ENCODE peak calls at places on chromosomes 2 and 18, in four cellular contexts. Z is thyroid gland, W is upper lobe of right lung, K is choroid plexus epithelial cell. L is an unnamed sample.

GRCh38 chr2:203918264-203918663 is 18.3 kb upstream of the ICOS start:
- DNase-seq in Z (no peak), W (no peak), K (no peak), L (no peak)

GRCh38 chr2:218285604-218286003 is 6.7 kb downstream of the TMBIM1 start:
- DNase-seq in Z (peak), W (peak), K (no peak), L (no peak)

GRCh38 chr2:10868021-10868420 is 43.7 kb upstream of the KCNF1 start:
- DNase-seq in Z (no peak), W (no peak), K (no peak), L (no peak)

GRCh38 chr2:240589850-240590525 is 3.5 kb downstream of the CAPN10 start:
- DNase-seq in Z (no peak), W (no peak), K (no peak), L (peak)

GRCh38 chr2:12430036-12430795 is 286.5 kb upstream of the TRIB2 start:
- DNase-seq in Z (no peak), W (no peak), K (peak), L (no peak)

GRCh38 chr18:48037481-48038271 is 107.2 kb upstream of the SMAD2 start:
- DNase-seq in Z (peak), W (no peak), K (peak), L (no peak)

GRCh38 chr18:832085-832681 is 20.1 kb upstream of the YES1 start:
- DNase-seq in Z (peak), W (no peak), K (peak), L (peak)

GRCh38 chr2:198440833-198441232 is 636.4 kb downstream of the PLCL1 start:
- DNase-seq in Z (no peak), W (no peak), K (no peak), L (no peak)

GRCh38 chr18:24396082-24396623 is 1.5 kb downstream of the OSBPL1A start:
- DNase-seq in Z (no peak), W (no peak), K (no peak), L (no peak)

GRCh38 chr2:219058541-219059374 is 2.0 kb downstream of the IHH start:
- DNase-seq in Z (peak), W (peak), K (no peak), L (peak)

GRCh38 chr2:24233321-24233720 is 58.5 kb downstream of the FAM228A start:
- DNase-seq in Z (no peak), W (no peak), K (no peak), L (no peak)

GRCh38 chr18:80148316-80149199 is 39.5 kb downstream of the ADNP2 start:
- DNase-seq in Z (peak), W (peak), K (no peak), L (peak)

GRCh38 chr2:32271063-32271462 is 6.4 kb upstream of the NLRC4 start:
- DNase-seq in Z (no peak), W (no peak), K (no peak), L (no peak)

GRCh38 chr2:32277674-32278475 is at the start of gene YIPF4:
- DNase-seq in Z (peak), W (peak), K (peak), L (peak)

GRCh38 chr2:32274289-32274688 is 3.4 kb upstream of the YIPF4 start:
- DNase-seq in Z (no peak), W (no peak), K (no peak), L (no peak)

GRCh38 chr2:32277363-32277673 is 386 bp upstream of the YIPF4 start:
- DNase-seq in Z (no peak), W (no peak), K (no peak), L (no peak)

GRCh38 chr2:32272279-32272678 is 5.4 kb upstream of the YIPF4 start:
- DNase-seq in Z (no peak), W (no peak), K (no peak), L (no peak)
- TF ChIP-seq CTCF in Z (no peak), W (no peak), K (no peak), L (no peak)

DNA sequence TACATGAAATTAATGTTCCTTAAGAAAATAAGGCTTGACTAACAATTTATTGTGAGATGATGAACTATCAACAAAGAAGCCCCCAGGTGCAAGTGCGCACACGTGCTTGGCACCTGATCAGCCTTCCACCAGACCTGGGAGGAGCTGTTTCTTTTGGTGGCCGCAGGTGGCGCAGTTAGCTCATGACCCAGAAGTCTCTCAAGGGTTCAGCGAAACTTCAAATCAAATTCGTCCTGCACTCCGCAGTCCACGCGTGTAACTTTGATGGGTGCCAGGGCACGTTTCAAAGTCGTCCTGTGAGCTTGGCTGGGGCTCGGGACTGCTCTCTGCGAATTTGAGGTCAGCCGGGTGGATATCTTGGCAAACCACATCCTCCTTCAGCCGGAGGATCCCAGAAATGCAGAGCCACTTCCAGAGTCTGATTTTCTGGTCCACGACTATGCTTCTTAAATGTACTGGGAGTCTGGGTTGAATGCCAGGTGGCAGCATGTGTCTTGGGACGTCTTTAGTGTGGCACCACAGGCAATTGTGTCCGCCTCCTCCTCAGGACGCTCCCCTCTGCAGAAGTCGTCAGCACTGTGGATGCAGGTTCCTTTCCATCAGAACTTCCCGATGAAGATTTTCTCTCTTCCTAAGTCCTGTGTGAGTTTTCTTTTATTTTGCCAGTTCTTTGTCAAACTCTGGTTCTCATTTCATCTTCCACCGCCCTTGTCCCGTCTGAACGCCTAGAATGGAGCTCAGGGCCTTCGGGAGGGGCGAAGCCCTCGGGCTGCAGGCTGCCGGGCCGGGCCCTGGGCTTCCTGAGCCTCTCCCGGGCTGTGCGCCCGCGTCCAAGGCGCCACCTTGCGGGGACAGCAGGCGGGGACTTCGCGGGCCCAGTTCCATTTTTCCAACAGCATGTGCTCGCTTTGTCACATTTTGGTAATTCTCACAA is 61.3 kb upstream of the RAPGEF4 start:
- DNase-seq in Z (peak), W (peak), K (peak), L (no peak)
- TF ChIP-seq CTCF in Z (no peak), W (peak), K (peak), L (no peak)

GRCh38 chr2:171959998-171960397 is 37.7 kb downstream of the HAT1 start:
- DNase-seq in Z (no peak), W (no peak), K (no peak), L (no peak)

GRCh38 chr2:171958475-171958874 is 36.2 kb downstream of the HAT1 start:
- DNase-seq in Z (no peak), W (no peak), K (peak), L (no peak)

GRCh38 chr2:171960570-171960969 is 38.3 kb downstream of the HAT1 start:
- DNase-seq in Z (no peak), W (no peak), K (no peak), L (no peak)

GRCh38 chr2:171956135-171956830 is 34.0 kb downstream of the HAT1 start:
- DNase-seq in Z (no peak), W (no peak), K (no peak), L (no peak)

DNA sequence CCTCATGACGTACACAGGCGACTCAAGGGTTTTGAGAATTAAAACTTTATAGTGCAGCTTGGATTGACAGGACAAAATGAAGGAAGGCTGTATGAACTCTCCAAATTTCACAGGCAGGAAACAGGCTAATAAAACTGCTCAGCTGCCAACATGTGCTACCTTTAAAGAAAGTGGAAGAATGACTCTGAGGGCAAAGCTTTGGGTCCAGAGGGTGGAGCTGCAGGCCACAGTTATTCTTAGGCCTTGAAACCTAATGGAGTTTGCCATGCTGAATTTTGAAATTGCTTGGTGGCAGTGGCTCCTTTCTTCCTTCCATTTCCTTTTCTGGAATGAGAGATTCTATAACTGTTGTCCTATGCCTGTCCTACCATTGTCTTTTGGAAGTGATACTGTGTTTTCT is 34.8 kb downstream of the HAT1 start:
- DNase-seq in Z (no peak), W (no peak), K (no peak), L (peak)
- TF ChIP-seq CTCF in Z (no peak), W (no peak), K (peak), L (no peak)

GRCh38 chr2:120940726-120941256 is 205.1 kb downstream of the GLI2 start:
- DNase-seq in Z (no peak), W (no peak), K (no peak), L (no peak)
- TF ChIP-seq CTCF in Z (no peak), W (no peak), K (no peak), L (no peak)

GRCh38 chr18:46793565-46793964 is 36.7 kb upstream of the ST8SIA5 start:
- DNase-seq in Z (no peak), W (no peak), K (peak), L (no peak)
- TF ChIP-seq CTCF in Z (no peak), W (no peak), K (peak), L (no peak)

GRCh38 chr2:69237070-69237670 is 149.9 kb downstream of the GFPT1 start:
- DNase-seq in Z (no peak), W (no peak), K (no peak), L (no peak)

GRCh38 chr2:69241664-69242063 is 145.4 kb downstream of the GFPT1 start:
- DNase-seq in Z (no peak), W (no peak), K (no peak), L (no peak)

GRCh38 chr2:69241039-69241586 is 145.9 kb downstream of the GFPT1 start:
- DNase-seq in Z (no peak), W (no peak), K (peak), L (no peak)

GRCh38 chr2:69235863-69236262 is 151.2 kb downstream of the GFPT1 start:
- DNase-seq in Z (no peak), W (no peak), K (no peak), L (no peak)

GRCh38 chr2:69238449-69239031 is 148.5 kb downstream of the GFPT1 start:
- DNase-seq in Z (no peak), W (no peak), K (peak), L (no peak)
- TF ChIP-seq CTCF in Z (no peak), W (no peak), K (no peak), L (no peak)

DNA sequence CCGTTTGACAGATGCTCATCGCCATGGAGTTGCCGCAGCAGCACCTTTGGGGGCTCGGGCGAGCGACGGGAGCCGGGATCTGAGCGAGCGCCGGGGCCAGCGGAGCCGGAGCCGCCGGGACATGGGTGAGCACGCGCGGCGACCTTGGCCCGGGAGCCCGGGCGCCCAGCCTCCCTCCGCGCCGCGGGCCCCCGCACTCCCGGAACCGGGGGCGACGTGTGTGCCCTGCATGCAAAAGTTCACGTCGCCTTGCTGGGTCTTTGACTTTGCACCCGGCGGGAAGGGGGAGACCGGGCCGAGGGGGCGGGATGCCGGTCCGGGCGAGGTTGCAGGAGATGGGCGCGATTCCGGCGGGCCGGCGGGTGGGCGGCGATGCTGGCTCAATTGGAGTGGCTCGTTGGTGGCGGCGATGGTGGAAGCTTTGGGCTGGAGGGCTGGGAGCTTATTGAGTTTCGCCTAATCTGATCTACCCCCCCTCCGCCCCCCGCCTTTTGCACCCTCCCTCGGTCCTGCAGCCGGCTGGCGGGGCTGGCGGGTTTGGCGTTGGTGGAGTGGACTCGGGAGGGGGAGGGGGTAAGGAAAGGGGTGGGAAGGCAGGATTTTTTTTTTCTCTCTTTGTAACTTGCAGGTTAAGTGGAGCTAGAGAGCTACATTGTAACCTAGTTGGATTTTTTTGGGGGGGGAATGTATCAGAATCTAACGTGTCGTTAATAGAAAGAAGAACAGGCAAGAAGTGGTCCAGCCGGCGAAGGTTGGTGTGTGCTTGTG is at the start of gene SETBP1:
- DNase-seq in Z (peak), W (peak), K (peak), L (peak)
- TF ChIP-seq CTCF in Z (no peak), W (no peak), K (no peak), L (no peak)

DNA sequence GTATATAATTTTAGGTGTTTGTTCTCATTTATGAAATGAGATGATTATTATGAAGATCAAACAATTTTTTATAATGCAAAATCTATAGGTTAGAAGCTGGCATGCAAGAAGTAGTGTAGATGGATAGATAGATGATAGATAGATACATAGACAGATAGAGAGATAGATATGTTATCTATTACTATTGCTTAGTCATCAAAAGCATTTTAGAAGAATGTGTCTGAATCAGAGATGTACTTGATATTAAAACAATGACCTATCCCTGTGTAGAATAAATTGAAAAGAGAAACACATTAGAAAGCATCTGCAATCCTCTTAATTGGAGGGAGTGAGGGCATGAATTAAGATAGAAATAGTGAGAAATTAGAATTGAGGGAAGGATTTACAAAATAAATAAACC is 436.2 kb upstream of the NXPH2 start:
- DNase-seq in Z (no peak), W (no peak), K (no peak), L (no peak)
- TF ChIP-seq CTCF in Z (no peak), W (no peak), K (no peak), L (no peak)

DNA sequence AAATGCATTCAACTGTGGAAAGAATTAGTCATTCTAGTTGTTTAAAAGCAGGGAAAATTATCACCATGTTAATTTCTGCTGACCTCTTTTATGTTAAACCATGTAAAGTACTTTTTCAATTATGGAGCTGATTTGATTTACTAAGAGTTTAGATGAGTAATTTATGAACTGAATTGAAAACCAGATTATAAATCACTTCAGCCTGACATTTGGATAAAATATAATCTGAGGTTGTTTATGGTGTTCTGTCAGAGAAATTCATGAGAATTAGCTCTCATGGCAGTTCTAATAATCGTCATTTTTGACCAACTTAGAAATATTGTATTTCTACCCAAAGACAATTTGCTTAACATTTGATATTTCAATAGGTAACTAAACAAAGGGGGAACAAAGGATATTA is 11.7 kb downstream of the ITGA4 start:
- DNase-seq in Z (no peak), W (no peak), K (no peak), L (no peak)
- TF ChIP-seq CTCF in Z (no peak), W (no peak), K (no peak), L (no peak)

L was measured in mucosa of descending colon.